ENCODE peak calls at places on chromosomes 4 and X, in ten cellular contexts. One of them, this sample, is unnamed.

GRCh38 chr4:73912191-73912590 is 43.0 kb downstream of the CXCL1 start:
- DNase-seq in breast epithelium: no peak
- DNase-seq in K562: no peak
- DNase-seq in spleen: no peak
- DNase-seq in stomach: no peak
- DNase-seq in transverse colon: no peak
- DNase-seq in GM12878: no peak
- DNase-seq in suprapubic skin: no peak
- DNase-seq in esophagus muscularis mucosa: no peak
- DNase-seq in upper lobe of left lung: no peak
- DNase-seq in this sample: no peak

GRCh38 chrX:38124000-38124399 is 96.7 kb downstream of the SRPX start:
- DNase-seq in breast epithelium: no peak
- DNase-seq in K562: no peak
- DNase-seq in spleen: no peak
- DNase-seq in stomach: no peak
- DNase-seq in transverse colon: no peak
- DNase-seq in GM12878: no peak
- DNase-seq in suprapubic skin: no peak
- DNase-seq in esophagus muscularis mucosa: no peak
- DNase-seq in upper lobe of left lung: no peak
- DNase-seq in this sample: no peak

GRCh38 chrX:67734111-67734753 is 190.4 kb downstream of the AR start:
- DNase-seq in breast epithelium: no peak
- DNase-seq in K562: no peak
- DNase-seq in spleen: no peak
- DNase-seq in stomach: no peak
- DNase-seq in transverse colon: no peak
- DNase-seq in GM12878: no peak
- DNase-seq in suprapubic skin: no peak
- DNase-seq in esophagus muscularis mucosa: no peak
- DNase-seq in upper lobe of left lung: no peak
- DNase-seq in this sample: no peak

GRCh38 chrX:46298821-46299220 is 246.4 kb downstream of the ZNF674 start:
- DNase-seq in breast epithelium: no peak
- DNase-seq in K562: no peak
- DNase-seq in spleen: no peak
- DNase-seq in stomach: no peak
- DNase-seq in transverse colon: no peak
- DNase-seq in GM12878: no peak
- DNase-seq in suprapubic skin: no peak
- DNase-seq in esophagus muscularis mucosa: no peak
- DNase-seq in upper lobe of left lung: no peak
- DNase-seq in this sample: no peak

GRCh38 chrX:154653048-154653401 is 354 bp downstream of the CTAG2 start:
- DNase-seq in breast epithelium: no peak
- DNase-seq in K562: no peak
- DNase-seq in spleen: no peak
- DNase-seq in stomach: no peak
- DNase-seq in transverse colon: no peak
- DNase-seq in GM12878: no peak
- DNase-seq in suprapubic skin: no peak
- DNase-seq in esophagus muscularis mucosa: no peak
- DNase-seq in upper lobe of left lung: no peak
- DNase-seq in this sample: no peak

GRCh38 chrX:96432647-96433046 is 252.0 kb upstream of the DIAPH2 start:
- DNase-seq in breast epithelium: no peak
- DNase-seq in K562: no peak
- DNase-seq in spleen: no peak
- DNase-seq in stomach: no peak
- DNase-seq in transverse colon: no peak
- DNase-seq in GM12878: no peak
- DNase-seq in suprapubic skin: no peak
- DNase-seq in esophagus muscularis mucosa: no peak
- DNase-seq in upper lobe of left lung: no peak
- DNase-seq in this sample: no peak

GRCh38 chrX:5753291-5753690 is 475.4 kb downstream of the NLGN4X start:
- DNase-seq in breast epithelium: no peak
- DNase-seq in K562: no peak
- DNase-seq in spleen: no peak
- DNase-seq in stomach: no peak
- DNase-seq in transverse colon: no peak
- DNase-seq in GM12878: no peak
- DNase-seq in suprapubic skin: no peak
- DNase-seq in esophagus muscularis mucosa: no peak
- DNase-seq in upper lobe of left lung: no peak
- DNase-seq in this sample: no peak

GRCh38 chr4:59848457-59848856 is 1351.7 kb upstream of the ADGRL3 start:
- DNase-seq in breast epithelium: no peak
- DNase-seq in K562: no peak
- DNase-seq in spleen: no peak
- DNase-seq in stomach: no peak
- DNase-seq in transverse colon: no peak
- DNase-seq in GM12878: no peak
- DNase-seq in suprapubic skin: no peak
- DNase-seq in esophagus muscularis mucosa: no peak
- DNase-seq in upper lobe of left lung: no peak
- DNase-seq in this sample: no peak

GRCh38 chr4:8269535-8270417 is at the start of gene HTRA3:
- DNase-seq in breast epithelium: no peak
- DNase-seq in K562: no peak
- DNase-seq in spleen: no peak
- DNase-seq in stomach: peak; percentile 28
- DNase-seq in transverse colon: peak; percentile 35
- DNase-seq in GM12878: no peak
- DNase-seq in suprapubic skin: no peak
- DNase-seq in esophagus muscularis mucosa: no peak
- DNase-seq in upper lobe of left lung: peak; percentile 92
- DNase-seq in this sample: peak; percentile 87

GRCh38 chr4:81786063-81786763 is 314.5 kb upstream of the RASGEF1B start:
- DNase-seq in breast epithelium: no peak
- DNase-seq in K562: peak; percentile 45
- DNase-seq in spleen: no peak
- DNase-seq in stomach: no peak
- DNase-seq in transverse colon: peak; percentile 19
- DNase-seq in GM12878: no peak
- DNase-seq in suprapubic skin: no peak
- DNase-seq in esophagus muscularis mucosa: no peak
- DNase-seq in upper lobe of left lung: no peak
- DNase-seq in this sample: no peak

GRCh38 chrX:16433021-16433420 is 216.9 kb upstream of the S100G start:
- DNase-seq in breast epithelium: no peak
- DNase-seq in K562: no peak
- DNase-seq in spleen: no peak
- DNase-seq in stomach: no peak
- DNase-seq in transverse colon: no peak
- DNase-seq in GM12878: no peak
- DNase-seq in suprapubic skin: no peak
- DNase-seq in esophagus muscularis mucosa: no peak
- DNase-seq in upper lobe of left lung: no peak
- DNase-seq in this sample: no peak

GRCh38 chr4:55768291-55768690 is 51.3 kb upstream of the EXOC1L start:
- DNase-seq in breast epithelium: no peak
- DNase-seq in K562: peak; percentile 17
- DNase-seq in spleen: no peak
- DNase-seq in stomach: no peak
- DNase-seq in transverse colon: no peak
- DNase-seq in GM12878: no peak
- DNase-seq in suprapubic skin: no peak
- DNase-seq in esophagus muscularis mucosa: no peak
- DNase-seq in upper lobe of left lung: no peak
- DNase-seq in this sample: no peak

GRCh38 chr4:140426610-140427103 is 791 bp downstream of the CLGN start:
- DNase-seq in breast epithelium: no peak
- DNase-seq in K562: peak; percentile 33
- DNase-seq in spleen: no peak
- DNase-seq in stomach: no peak
- DNase-seq in transverse colon: no peak
- DNase-seq in GM12878: no peak
- DNase-seq in suprapubic skin: no peak
- DNase-seq in esophagus muscularis mucosa: no peak
- DNase-seq in upper lobe of left lung: no peak
- DNase-seq in this sample: no peak

GRCh38 chrX:77962068-77962902 is 7.2 kb downstream of the PGAM4 start:
- DNase-seq in breast epithelium: no peak
- DNase-seq in K562: no peak
- DNase-seq in spleen: no peak
- DNase-seq in stomach: no peak
- DNase-seq in transverse colon: no peak
- DNase-seq in GM12878: no peak
- DNase-seq in suprapubic skin: no peak
- DNase-seq in esophagus muscularis mucosa: no peak
- DNase-seq in upper lobe of left lung: no peak
- DNase-seq in this sample: no peak

GRCh38 chr4:138522366-138522765 is 280.2 kb upstream of the SLC7A11 start:
- DNase-seq in breast epithelium: no peak
- DNase-seq in K562: peak; percentile 24
- DNase-seq in spleen: no peak
- DNase-seq in stomach: no peak
- DNase-seq in transverse colon: no peak
- DNase-seq in GM12878: no peak
- DNase-seq in suprapubic skin: no peak
- DNase-seq in esophagus muscularis mucosa: no peak
- DNase-seq in upper lobe of left lung: no peak
- DNase-seq in this sample: no peak

GRCh38 chr4:986428-986948 is 356 bp upstream of the IDUA start:
- DNase-seq in breast epithelium: no peak
- DNase-seq in K562: no peak
- DNase-seq in spleen: no peak
- DNase-seq in stomach: no peak
- DNase-seq in transverse colon: no peak
- DNase-seq in GM12878: no peak
- DNase-seq in suprapubic skin: no peak
- DNase-seq in esophagus muscularis mucosa: no peak
- DNase-seq in upper lobe of left lung: no peak
- DNase-seq in this sample: no peak
- TF ChIP-seq POLR2A in breast epithelium: no peak
- TF ChIP-seq POLR2A in K562: peak; percentile 82
- TF ChIP-seq POLR2A in spleen: no peak
- TF ChIP-seq POLR2A in stomach: no peak
- TF ChIP-seq POLR2A in transverse colon: peak; percentile 39
- TF ChIP-seq POLR2A in GM12878: no peak
- TF ChIP-seq POLR2A in suprapubic skin: no peak
- TF ChIP-seq POLR2A in esophagus muscularis mucosa: no peak
- TF ChIP-seq POLR2A in upper lobe of left lung: peak; percentile 21
- TF ChIP-seq POLR2A in this sample: no peak

GRCh38 chr4:25697516-25697915 is 41.9 kb downstream of the SLC34A2 start:
- DNase-seq in breast epithelium: no peak
- DNase-seq in K562: no peak
- DNase-seq in spleen: no peak
- DNase-seq in stomach: no peak
- DNase-seq in transverse colon: no peak
- DNase-seq in GM12878: no peak
- DNase-seq in suprapubic skin: no peak
- DNase-seq in esophagus muscularis mucosa: no peak
- DNase-seq in upper lobe of left lung: no peak
- DNase-seq in this sample: no peak
- H3K9me3 ChIP-seq in breast epithelium: no peaks in the 10 kb centered on the region
- H3K9me3 ChIP-seq in K562: no peaks in the 10 kb centered on the region
- H3K9me3 ChIP-seq in spleen: peaks cover 6% of the 10 kb centered on the region
- H3K9me3 ChIP-seq in stomach: peaks cover 1% of the 10 kb centered on the region
- H3K9me3 ChIP-seq in transverse colon: no peaks in the 10 kb centered on the region
- H3K9me3 ChIP-seq in GM12878: no peaks in the 10 kb centered on the region
- H3K9me3 ChIP-seq in suprapubic skin: peaks cover 2% of the 10 kb centered on the region
- H3K9me3 ChIP-seq in esophagus muscularis mucosa: no peaks in the 10 kb centered on the region
- H3K9me3 ChIP-seq in upper lobe of left lung: no peaks in the 10 kb centered on the region
- H3K9me3 ChIP-seq in this sample: no peaks in the 10 kb centered on the region

DNA sequence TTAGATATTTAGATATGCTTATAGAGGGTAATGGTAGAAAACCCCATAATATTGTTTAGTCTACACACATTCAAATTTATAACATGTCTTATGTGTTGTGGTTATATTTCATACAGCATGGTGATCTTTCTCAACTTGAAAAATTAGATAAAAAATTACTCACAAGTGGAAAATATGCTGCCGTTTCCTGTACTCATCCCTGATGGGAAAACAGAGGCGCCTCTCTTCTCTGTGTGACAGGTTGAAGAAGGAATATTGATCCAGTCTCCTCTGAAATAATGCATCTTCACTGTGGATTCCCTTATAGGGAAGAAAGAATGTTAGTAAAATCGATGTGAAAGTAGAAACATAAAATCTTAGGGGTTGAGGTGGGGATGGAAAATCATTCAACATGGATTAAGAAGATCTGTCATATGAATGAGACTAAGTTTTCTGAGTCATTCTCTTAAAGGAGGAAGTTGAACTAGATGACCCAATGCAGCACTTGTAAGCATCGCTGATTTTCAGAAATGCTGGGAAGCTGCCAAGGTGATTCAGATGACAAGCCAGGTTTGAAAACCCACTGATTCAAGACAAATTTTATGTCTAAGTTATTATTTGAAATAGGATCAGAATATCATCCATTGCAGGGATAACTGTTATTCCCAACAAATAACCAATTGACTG is 70.7 kb downstream of the ANKRD50 start:
- DNase-seq in breast epithelium: no peak
- DNase-seq in K562: no peak
- DNase-seq in spleen: no peak
- DNase-seq in stomach: no peak
- DNase-seq in transverse colon: no peak
- DNase-seq in GM12878: no peak
- DNase-seq in suprapubic skin: no peak
- DNase-seq in esophagus muscularis mucosa: no peak
- DNase-seq in upper lobe of left lung: no peak
- DNase-seq in this sample: no peak
- TF ChIP-seq POLR2AphosphoS5 in breast epithelium: no peak
- TF ChIP-seq POLR2AphosphoS5 in K562: no peak
- TF ChIP-seq POLR2AphosphoS5 in spleen: no peak
- TF ChIP-seq POLR2AphosphoS5 in stomach: no peak
- TF ChIP-seq POLR2AphosphoS5 in transverse colon: no peak
- TF ChIP-seq POLR2AphosphoS5 in GM12878: no peak
- TF ChIP-seq POLR2AphosphoS5 in suprapubic skin: no peak
- TF ChIP-seq POLR2AphosphoS5 in esophagus muscularis mucosa: no peak
- TF ChIP-seq POLR2AphosphoS5 in upper lobe of left lung: no peak
- TF ChIP-seq POLR2AphosphoS5 in this sample: no peak

DNA sequence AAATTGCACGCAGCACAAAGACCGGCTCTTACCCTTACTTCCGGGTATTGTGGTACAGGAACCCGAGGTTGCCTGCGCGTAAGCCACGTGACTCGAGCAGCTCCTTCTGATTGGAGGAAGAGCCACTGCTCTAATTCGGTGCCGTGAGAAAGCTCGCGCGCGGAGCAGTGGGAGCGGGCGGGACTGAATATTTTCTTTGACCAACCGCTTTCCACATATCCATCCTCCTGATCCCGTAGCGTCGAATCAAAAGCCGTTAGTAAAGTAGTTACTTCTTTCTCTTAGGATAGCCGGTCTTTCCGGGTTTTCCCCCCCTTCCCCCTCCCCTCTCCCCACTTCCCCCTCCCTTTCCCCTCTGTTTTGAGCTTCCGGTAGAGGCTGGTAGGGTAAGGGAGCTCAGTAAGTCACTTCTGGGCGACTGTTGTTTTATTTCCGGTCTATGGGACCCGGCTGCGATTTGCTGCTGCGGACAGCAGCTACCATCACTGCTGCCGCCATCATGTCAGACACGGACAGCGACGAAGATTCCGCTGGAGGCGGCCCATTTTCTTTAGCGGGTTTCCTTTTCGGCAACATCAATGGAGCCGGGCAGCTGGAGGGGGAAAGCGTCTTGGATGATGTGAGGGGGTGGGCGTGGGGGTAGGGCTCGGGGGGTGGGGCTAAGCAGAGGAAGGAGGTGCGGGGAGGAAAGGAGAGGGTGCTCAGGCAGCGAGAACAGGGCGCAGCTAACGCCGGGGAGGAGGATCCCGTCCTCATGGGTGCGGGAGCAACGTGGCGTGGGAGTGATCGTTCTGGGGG is at the start of gene TAF1:
- DNase-seq in breast epithelium: peak; percentile 96
- DNase-seq in K562: peak; percentile 96
- DNase-seq in spleen: peak; percentile 96
- DNase-seq in stomach: peak; percentile 94
- DNase-seq in transverse colon: peak; percentile 95
- DNase-seq in GM12878: peak; percentile 95
- DNase-seq in suprapubic skin: peak; percentile 95
- DNase-seq in esophagus muscularis mucosa: peak; percentile 98
- DNase-seq in upper lobe of left lung: peak; percentile 90
- DNase-seq in this sample: peak; percentile 98
- TF ChIP-seq POLR2A in breast epithelium: no peak
- TF ChIP-seq POLR2A in K562: peak; percentile 5
- TF ChIP-seq POLR2A in spleen: no peak
- TF ChIP-seq POLR2A in stomach: peak; percentile 74
- TF ChIP-seq POLR2A in transverse colon: peak; percentile 90
- TF ChIP-seq POLR2A in GM12878: peak; percentile 87
- TF ChIP-seq POLR2A in suprapubic skin: no peak
- TF ChIP-seq POLR2A in esophagus muscularis mucosa: peak; percentile 78
- TF ChIP-seq POLR2A in upper lobe of left lung: peak; percentile 55
- TF ChIP-seq POLR2A in this sample: no peak

This sample was measured in sigmoid colon.